ENCODE peak calls at places on chromosome 20, in four cellular contexts. One of them, this sample, is unnamed.

GRCh38 chr20:51769941-51770615 is 1.9 kb upstream of the ATP9A start:
- DNase-seq in neural progenitor cell: no peak
- DNase-seq in hepatocyte: no peak
- DNase-seq in endothelial cell of umbilical vein: peak; percentile 15
- DNase-seq in this sample: peak; percentile 75

GRCh38 chr20:11094196-11094595 is 420.4 kb upstream of the JAG1 start:
- DNase-seq in neural progenitor cell: no peak
- DNase-seq in hepatocyte: no peak
- DNase-seq in endothelial cell of umbilical vein: no peak
- DNase-seq in this sample: no peak

GRCh38 chr20:36473164-36473563 is 68.2 kb upstream of the MYL9 start:
- DNase-seq in neural progenitor cell: no peak
- DNase-seq in hepatocyte: no peak
- DNase-seq in endothelial cell of umbilical vein: no peak
- DNase-seq in this sample: no peak

GRCh38 chr20:47441774-47442150 is 59.9 kb upstream of the NCOA3 start:
- DNase-seq in neural progenitor cell: no peak
- DNase-seq in hepatocyte: no peak
- DNase-seq in endothelial cell of umbilical vein: no peak
- DNase-seq in this sample: no peak

GRCh38 chr20:9838378-9839295 is at the start of gene PAK5:
- DNase-seq in neural progenitor cell: peak; percentile 96
- DNase-seq in hepatocyte: peak; percentile 91
- DNase-seq in endothelial cell of umbilical vein: peak; percentile 26
- DNase-seq in this sample: peak; percentile 80

GRCh38 chr20:13626724-13627123 is 12.0 kb downstream of the TASP1 start:
- DNase-seq in neural progenitor cell: no peak
- DNase-seq in hepatocyte: no peak
- DNase-seq in endothelial cell of umbilical vein: no peak
- DNase-seq in this sample: no peak

GRCh38 chr20:33909331-33909921 is 84.3 kb upstream of the RALY start:
- DNase-seq in neural progenitor cell: no peak
- DNase-seq in hepatocyte: peak; percentile 21
- DNase-seq in endothelial cell of umbilical vein: peak; percentile 74
- DNase-seq in this sample: peak; percentile 61

GRCh38 chr20:50358959-50359358 is 151.2 kb upstream of the PTPN1 start:
- DNase-seq in neural progenitor cell: no peak
- DNase-seq in hepatocyte: no peak
- DNase-seq in endothelial cell of umbilical vein: no peak
- DNase-seq in this sample: no peak

GRCh38 chr20:39960522-39961420 is 728.3 kb downstream of the MAFB start:
- DNase-seq in neural progenitor cell: no peak
- DNase-seq in hepatocyte: no peak
- DNase-seq in endothelial cell of umbilical vein: no peak
- DNase-seq in this sample: peak; percentile 7

GRCh38 chr20:3323398-3323797 is 84.1 kb downstream of the DNAAF9 start:
- DNase-seq in neural progenitor cell: no peak
- DNase-seq in hepatocyte: no peak
- DNase-seq in endothelial cell of umbilical vein: no peak
- DNase-seq in this sample: no peak

GRCh38 chr20:20224806-20225205 is 143.1 kb upstream of the INSM1 start:
- DNase-seq in neural progenitor cell: no peak
- DNase-seq in hepatocyte: no peak
- DNase-seq in endothelial cell of umbilical vein: no peak
- DNase-seq in this sample: no peak

GRCh38 chr20:19628570-19629134 is 129.4 kb upstream of the RIN2 start:
- DNase-seq in neural progenitor cell: peak; percentile 67
- DNase-seq in hepatocyte: peak; percentile 84
- DNase-seq in endothelial cell of umbilical vein: peak; percentile 66
- DNase-seq in this sample: peak; percentile 77

GRCh38 chr20:34143951-34144350 is 31.9 kb upstream of the EIF2S2 start:
- DNase-seq in neural progenitor cell: no peak
- DNase-seq in hepatocyte: peak; percentile 57
- DNase-seq in endothelial cell of umbilical vein: peak; percentile 24
- DNase-seq in this sample: no peak

DNA sequence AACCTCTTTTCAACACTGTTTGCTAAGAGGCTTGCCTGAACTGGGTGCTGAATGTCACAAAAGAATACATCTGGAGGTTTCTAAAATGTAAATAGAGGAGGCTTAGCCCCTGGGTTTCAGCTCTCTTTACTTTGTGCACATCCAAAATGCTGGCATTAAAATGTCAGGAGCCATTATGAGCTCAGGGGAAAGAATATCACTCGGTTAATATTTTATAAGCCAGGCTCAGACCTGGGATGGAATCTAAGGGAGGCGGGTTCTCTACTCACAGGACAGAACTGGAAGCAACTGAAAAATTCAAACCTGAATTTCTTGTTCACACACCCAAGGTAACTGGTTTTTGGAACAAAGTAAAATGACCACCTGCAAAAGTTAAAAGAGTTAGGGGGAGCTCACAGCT is 100.7 kb downstream of the BFSP1 start:
- DNase-seq in neural progenitor cell: no peak
- DNase-seq in hepatocyte: no peak
- DNase-seq in endothelial cell of umbilical vein: no peak
- DNase-seq in this sample: no peak
- H3K27ac ChIP-seq in neural progenitor cell: no peak overlapping the region
- H3K27ac ChIP-seq in hepatocyte: no peak overlapping the region
- H3K27ac ChIP-seq in endothelial cell of umbilical vein: no peak overlapping the region
- H3K27ac ChIP-seq in this sample: peak overlapping the region; percentile 11

GRCh38 chr20:25283221-25283951 is 35.5 kb downstream of the PYGB start:
- DNase-seq in neural progenitor cell: no peak
- DNase-seq in hepatocyte: no peak
- DNase-seq in endothelial cell of umbilical vein: no peak
- DNase-seq in this sample: no peak
- TF ChIP-seq EZH2 in neural progenitor cell: no peak
- TF ChIP-seq EZH2 in hepatocyte: no peak
- TF ChIP-seq EZH2 in endothelial cell of umbilical vein: no peak
- TF ChIP-seq EZH2 in this sample: no peak

DNA sequence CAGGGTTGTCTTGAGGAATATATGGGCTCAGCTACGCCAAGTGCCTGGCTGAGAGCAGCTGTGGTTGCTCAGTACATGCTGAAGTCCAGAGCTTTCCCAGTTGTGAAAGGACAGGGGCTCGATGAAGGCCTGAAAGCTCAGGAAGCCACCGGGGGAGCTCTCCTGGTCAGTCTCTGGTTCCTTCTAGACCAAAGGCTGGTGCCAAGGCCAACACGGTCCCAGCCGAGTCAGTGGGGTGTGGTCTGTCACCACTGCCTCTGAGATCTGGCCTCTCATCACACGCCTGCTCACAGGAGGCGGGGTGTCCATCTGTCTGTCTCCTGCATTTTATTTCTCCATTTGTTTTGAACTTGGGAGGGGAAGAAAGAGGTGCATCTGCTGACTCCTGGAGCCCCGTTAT is 4.9 kb upstream of the FAM83C start:
- DNase-seq in neural progenitor cell: no peak
- DNase-seq in hepatocyte: peak; percentile 15
- DNase-seq in endothelial cell of umbilical vein: no peak
- DNase-seq in this sample: no peak
- TF ChIP-seq CTCF in neural progenitor cell: no peak
- TF ChIP-seq CTCF in hepatocyte: no peak
- TF ChIP-seq CTCF in endothelial cell of umbilical vein: no peak
- TF ChIP-seq CTCF in this sample: no peak

DNA sequence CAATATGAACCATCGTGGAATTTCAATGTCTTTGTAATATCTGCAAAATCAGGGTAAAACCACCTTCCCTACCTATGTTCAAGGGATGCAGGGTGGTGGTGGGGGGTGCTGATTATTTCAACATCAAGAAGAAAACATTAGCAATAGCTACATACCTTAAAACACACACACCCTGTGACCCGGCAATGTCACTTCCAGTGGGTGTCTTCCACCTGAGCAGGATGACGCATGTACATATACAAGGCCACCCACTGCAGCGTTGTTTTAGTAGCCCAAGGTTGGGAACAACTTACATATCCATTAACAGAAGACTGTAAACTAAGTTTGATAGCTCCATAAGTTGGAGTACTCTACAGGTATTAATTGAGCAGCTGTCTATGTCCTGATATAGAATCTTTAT is 62.6 kb upstream of the SIRPG start:
- DNase-seq in neural progenitor cell: no peak
- DNase-seq in hepatocyte: no peak
- DNase-seq in endothelial cell of umbilical vein: no peak
- DNase-seq in this sample: no peak
- H3K27ac ChIP-seq in neural progenitor cell: no peak overlapping the region
- H3K27ac ChIP-seq in hepatocyte: no peak overlapping the region
- H3K27ac ChIP-seq in endothelial cell of umbilical vein: no peak overlapping the region
- H3K27ac ChIP-seq in this sample: no peak overlapping the region

This sample was measured in A673.